ENCODE peak calls at places on chromosome 18, in six cellular contexts. One of them, this sample, is unnamed.

GRCh38 chr18:2715990-2716389 is 60.5 kb downstream of the SMCHD1 start:
- DNase-seq in endodermal cell: no peak
- DNase-seq in aorta: no peak
- DNase-seq in OCI-LY7: no peak
- DNase-seq in astrocyte: no peak
- DNase-seq in ovary: no peak
- DNase-seq in this sample: no peak

GRCh38 chr18:9404565-9405060 is 70.0 kb downstream of the TWSG1 start:
- DNase-seq in OCI-LY7: no peak
- DNase-seq in astrocyte: peak; percentile 70
- DNase-seq in ovary: no peak
- DNase-seq in aorta: no peak
- DNase-seq in endodermal cell: no peak
- DNase-seq in this sample: no peak

GRCh38 chr18:10739152-10739551 is 213.3 kb downstream of the NAPG start:
- DNase-seq in ovary: no peak
- DNase-seq in astrocyte: peak; percentile 48
- DNase-seq in endodermal cell: no peak
- DNase-seq in aorta: no peak
- DNase-seq in OCI-LY7: no peak
- DNase-seq in this sample: no peak

GRCh38 chr18:13134551-13135401 is 83.8 kb upstream of the LDLRAD4 start:
- DNase-seq in aorta: no peak
- DNase-seq in astrocyte: no peak
- DNase-seq in OCI-LY7: no peak
- DNase-seq in ovary: no peak
- DNase-seq in endodermal cell: no peak
- DNase-seq in this sample: no peak

GRCh38 chr18:48800877-48801727 is 149.7 kb downstream of the SMAD7 start:
- DNase-seq in ovary: peak; percentile 7
- DNase-seq in astrocyte: no peak
- DNase-seq in endodermal cell: peak; percentile 24
- DNase-seq in OCI-LY7: no peak
- DNase-seq in aorta: peak; percentile 45
- DNase-seq in this sample: peak; percentile 70

GRCh38 chr18:23982154-23983071 is 32.1 kb upstream of the TTC39C start:
- DNase-seq in OCI-LY7: no peak
- DNase-seq in ovary: peak; percentile 71
- DNase-seq in astrocyte: peak; percentile 73
- DNase-seq in aorta: peak; percentile 87
- DNase-seq in endodermal cell: no peak
- DNase-seq in this sample: peak; percentile 75

GRCh38 chr18:57581301-57581934 is 5.1 kb downstream of the FECH start:
- DNase-seq in ovary: no peak
- DNase-seq in astrocyte: no peak
- DNase-seq in OCI-LY7: peak; percentile 1
- DNase-seq in aorta: peak; percentile 67
- DNase-seq in endodermal cell: no peak
- DNase-seq in this sample: peak; percentile 41

GRCh38 chr18:59951591-59951990 is 51.8 kb downstream of the PMAIP1 start:
- DNase-seq in ovary: no peak
- DNase-seq in OCI-LY7: no peak
- DNase-seq in endodermal cell: no peak
- DNase-seq in astrocyte: peak; percentile 49
- DNase-seq in aorta: no peak
- DNase-seq in this sample: no peak

GRCh38 chr18:22230403-22231042 is 61.1 kb downstream of the GATA6 start:
- DNase-seq in astrocyte: peak; percentile 91
- DNase-seq in OCI-LY7: no peak
- DNase-seq in ovary: no peak
- DNase-seq in endodermal cell: no peak
- DNase-seq in aorta: no peak
- DNase-seq in this sample: no peak

GRCh38 chr18:8696749-8697211 is 8.6 kb upstream of the MTCL1 start:
- DNase-seq in endodermal cell: peak; percentile 92
- DNase-seq in OCI-LY7: peak; percentile 75
- DNase-seq in ovary: peak; percentile 48
- DNase-seq in aorta: peak; percentile 71
- DNase-seq in astrocyte: no peak
- DNase-seq in this sample: peak; percentile 85

GRCh38 chr18:10057401-10057800 is 143.6 kb downstream of the VAPA start:
- DNase-seq in ovary: no peak
- DNase-seq in OCI-LY7: no peak
- DNase-seq in astrocyte: no peak
- DNase-seq in endodermal cell: no peak
- DNase-seq in aorta: no peak
- DNase-seq in this sample: peak; percentile 65

GRCh38 chr18:79912994-79913831 is 38.2 kb downstream of the SLC66A2 start:
- DNase-seq in astrocyte: no peak
- DNase-seq in OCI-LY7: no peak
- DNase-seq in endodermal cell: peak; percentile 39
- DNase-seq in aorta: no peak
- DNase-seq in ovary: no peak
- DNase-seq in this sample: no peak

GRCh38 chr18:8835556-8835955 is 130.2 kb downstream of the MTCL1 start:
- DNase-seq in astrocyte: peak; percentile 57
- DNase-seq in endodermal cell: no peak
- DNase-seq in ovary: no peak
- DNase-seq in OCI-LY7: no peak
- DNase-seq in aorta: no peak
- DNase-seq in this sample: no peak

GRCh38 chr18:34880403-34880802 is 160.8 kb upstream of the MAPRE2 start:
- DNase-seq in endodermal cell: no peak
- DNase-seq in astrocyte: no peak
- DNase-seq in aorta: no peak
- DNase-seq in OCI-LY7: no peak
- DNase-seq in ovary: no peak
- DNase-seq in this sample: no peak

GRCh38 chr18:22168360-22168921 is 948 bp upstream of the GATA6 start:
- DNase-seq in endodermal cell: peak; percentile 77
- DNase-seq in ovary: no peak
- DNase-seq in aorta: no peak
- DNase-seq in OCI-LY7: no peak
- DNase-seq in astrocyte: no peak
- DNase-seq in this sample: peak; percentile 42

GRCh38 chr18:22465859-22466602 is 48.3 kb upstream of the CTAGE1 start:
- DNase-seq in ovary: peak; percentile 35
- DNase-seq in astrocyte: peak; percentile 98
- DNase-seq in endodermal cell: no peak
- DNase-seq in OCI-LY7: no peak
- DNase-seq in aorta: peak; percentile 65
- DNase-seq in this sample: peak; percentile 85

GRCh38 chr18:78790511-78790910 is 189.1 kb upstream of the SALL3 start:
- DNase-seq in astrocyte: no peak
- DNase-seq in ovary: no peak
- DNase-seq in OCI-LY7: no peak
- DNase-seq in endodermal cell: no peak
- DNase-seq in aorta: peak; percentile 12
- DNase-seq in this sample: no peak
- H3K9me3 ChIP-seq in astrocyte: peaks cover 14% of the 10 kb centered on the region
- H3K9me3 ChIP-seq in ovary: no peaks in the 10 kb centered on the region
- H3K9me3 ChIP-seq in OCI-LY7: no peaks in the 10 kb centered on the region
- H3K9me3 ChIP-seq in endodermal cell: no peaks in the 10 kb centered on the region
- H3K9me3 ChIP-seq in aorta: no peaks in the 10 kb centered on the region
- H3K9me3 ChIP-seq in this sample: no peaks in the 10 kb centered on the region

GRCh38 chr18:21141678-21142422 is 30.2 kb upstream of the ROCK1 start:
- DNase-seq in astrocyte: no peak
- DNase-seq in ovary: no peak
- DNase-seq in endodermal cell: no peak
- DNase-seq in OCI-LY7: no peak
- DNase-seq in aorta: no peak
- DNase-seq in this sample: no peak
- H3K27ac ChIP-seq in astrocyte: no peak overlapping the region
- H3K27ac ChIP-seq in ovary: no peak overlapping the region
- H3K27ac ChIP-seq in endodermal cell: no peak overlapping the region
- H3K27ac ChIP-seq in OCI-LY7: no peak overlapping the region
- H3K27ac ChIP-seq in aorta: no peak overlapping the region
- H3K27ac ChIP-seq in this sample: peak overlapping the region; percentile 68

GRCh38 chr18:46050268-46050667 is 21.8 kb downstream of the PSTPIP2 start:
- DNase-seq in astrocyte: no peak
- DNase-seq in ovary: no peak
- DNase-seq in aorta: no peak
- DNase-seq in OCI-LY7: no peak
- DNase-seq in endodermal cell: no peak
- DNase-seq in this sample: no peak

GRCh38 chr18:46051731-46052461 is 20.2 kb downstream of the PSTPIP2 start:
- DNase-seq in aorta: no peak
- DNase-seq in astrocyte: peak; percentile 82
- DNase-seq in endodermal cell: no peak
- DNase-seq in OCI-LY7: no peak
- DNase-seq in ovary: no peak
- DNase-seq in this sample: no peak

GRCh38 chr18:46055841-46056240 is 16.2 kb downstream of the PSTPIP2 start:
- DNase-seq in astrocyte: no peak
- DNase-seq in OCI-LY7: no peak
- DNase-seq in aorta: no peak
- DNase-seq in ovary: no peak
- DNase-seq in endodermal cell: no peak
- DNase-seq in this sample: no peak

GRCh38 chr18:46053368-46054095 is 18.5 kb downstream of the PSTPIP2 start:
- DNase-seq in OCI-LY7: no peak
- DNase-seq in aorta: no peak
- DNase-seq in astrocyte: no peak
- DNase-seq in ovary: no peak
- DNase-seq in endodermal cell: no peak
- DNase-seq in this sample: no peak

DNA sequence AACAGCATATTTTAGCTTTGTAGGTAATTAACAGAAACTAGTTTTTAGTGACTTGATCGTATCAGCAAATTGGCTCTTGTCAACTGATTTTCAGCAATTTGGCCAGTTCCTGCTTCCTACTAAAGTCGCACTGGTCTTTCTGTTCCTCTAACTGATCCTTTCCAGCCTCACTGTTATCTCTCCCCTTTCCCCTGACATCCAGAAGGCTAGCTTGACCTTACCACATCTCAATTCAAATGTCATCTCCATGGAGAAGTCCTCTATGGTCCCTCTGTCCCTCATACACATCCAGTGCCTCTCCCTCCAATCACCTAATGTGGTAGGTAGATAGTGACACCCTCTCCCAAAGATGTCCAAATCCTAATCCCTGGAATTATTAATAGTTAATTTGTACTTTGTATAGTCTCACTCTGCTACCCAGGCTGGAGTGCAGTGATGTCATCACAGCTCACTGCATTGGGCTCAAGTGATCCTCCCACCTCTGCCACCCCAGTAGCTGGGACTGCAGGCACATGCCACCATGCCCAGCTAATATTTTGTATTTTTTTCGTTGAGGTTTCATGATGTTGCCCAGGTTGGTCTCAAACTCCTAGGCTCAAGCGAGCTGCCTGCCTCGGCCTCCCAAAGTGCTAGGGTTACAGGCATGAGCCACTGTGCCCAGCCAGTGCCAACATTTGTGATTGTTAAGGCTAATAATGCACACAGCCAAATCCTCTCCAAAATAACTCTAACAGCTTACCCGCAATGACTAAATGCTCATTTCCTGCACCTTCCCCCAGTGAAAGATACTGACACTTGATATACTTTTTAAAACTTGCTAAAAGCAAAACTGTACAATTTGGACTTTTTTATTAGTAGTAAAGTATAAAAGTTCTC is 16.9 kb downstream of the PSTPIP2 start:
- DNase-seq in aorta: no peak
- DNase-seq in astrocyte: no peak
- DNase-seq in OCI-LY7: no peak
- DNase-seq in endodermal cell: no peak
- DNase-seq in ovary: no peak
- DNase-seq in this sample: no peak
- H3K4me3 ChIP-seq in aorta: no peak overlapping the region
- H3K4me3 ChIP-seq in astrocyte: no peak overlapping the region
- H3K4me3 ChIP-seq in OCI-LY7: no peak overlapping the region
- H3K4me3 ChIP-seq in endodermal cell: no peak overlapping the region
- H3K4me3 ChIP-seq in ovary: no peak overlapping the region
- H3K4me3 ChIP-seq in this sample: no peak overlapping the region

GRCh38 chr18:71012789-71013188 is 723.9 kb downstream of the SOCS6 start:
- DNase-seq in astrocyte: no peak
- DNase-seq in endodermal cell: no peak
- DNase-seq in ovary: no peak
- DNase-seq in aorta: no peak
- DNase-seq in OCI-LY7: no peak
- DNase-seq in this sample: no peak

GRCh38 chr18:71011389-71011788 is 722.5 kb downstream of the SOCS6 start:
- DNase-seq in astrocyte: no peak
- DNase-seq in aorta: no peak
- DNase-seq in endodermal cell: no peak
- DNase-seq in ovary: no peak
- DNase-seq in OCI-LY7: no peak
- DNase-seq in this sample: no peak

GRCh38 chr18:71008257-71008656 is 719.4 kb downstream of the SOCS6 start:
- DNase-seq in endodermal cell: no peak
- DNase-seq in ovary: no peak
- DNase-seq in OCI-LY7: no peak
- DNase-seq in astrocyte: no peak
- DNase-seq in aorta: no peak
- DNase-seq in this sample: no peak
- H3K9me3 ChIP-seq in endodermal cell: peaks cover 54% of the 10 kb centered on the region
- H3K9me3 ChIP-seq in ovary: no peaks in the 10 kb centered on the region
- H3K9me3 ChIP-seq in OCI-LY7: no peaks in the 10 kb centered on the region
- H3K9me3 ChIP-seq in astrocyte: no peaks in the 10 kb centered on the region
- H3K9me3 ChIP-seq in aorta: no peaks in the 10 kb centered on the region
- H3K9me3 ChIP-seq in this sample: no peaks in the 10 kb centered on the region

GRCh38 chr18:63684718-63685117 is 18.0 kb upstream of the SERPINB11 start:
- DNase-seq in ovary: no peak
- DNase-seq in OCI-LY7: no peak
- DNase-seq in endodermal cell: no peak
- DNase-seq in aorta: no peak
- DNase-seq in astrocyte: no peak
- DNase-seq in this sample: no peak
- H3K27ac ChIP-seq in ovary: no peak overlapping the region
- H3K27ac ChIP-seq in OCI-LY7: no peak overlapping the region
- H3K27ac ChIP-seq in endodermal cell: no peak overlapping the region
- H3K27ac ChIP-seq in aorta: no peak overlapping the region
- H3K27ac ChIP-seq in astrocyte: no peak overlapping the region
- H3K27ac ChIP-seq in this sample: no peak overlapping the region

DNA sequence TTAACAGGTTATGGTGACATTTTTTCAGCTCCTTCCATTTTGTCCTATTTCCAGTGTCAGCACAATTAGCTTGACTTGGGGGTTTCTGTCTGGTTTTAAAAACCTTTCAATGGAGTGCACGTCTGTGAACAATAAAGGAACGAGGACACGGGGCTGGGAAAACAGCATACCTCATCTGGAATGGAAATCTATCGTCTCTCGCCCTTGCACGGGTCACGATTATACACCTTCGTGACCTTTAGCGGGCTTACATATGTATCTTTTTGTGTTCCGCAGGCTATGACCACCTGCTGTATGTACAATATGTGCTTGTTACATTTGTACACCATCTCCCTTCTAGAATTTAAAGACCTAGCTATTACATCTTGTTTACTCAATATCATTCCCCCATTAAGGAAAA is 2.3 kb upstream of the ZNF532 start:
- DNase-seq in ovary: no peak
- DNase-seq in astrocyte: no peak
- DNase-seq in endodermal cell: peak; percentile 67
- DNase-seq in OCI-LY7: peak; percentile 5
- DNase-seq in aorta: no peak
- DNase-seq in this sample: no peak
- H3K4me3 ChIP-seq in ovary: peak overlapping the region; percentile 42
- H3K4me3 ChIP-seq in astrocyte: peak overlapping the region; percentile 52
- H3K4me3 ChIP-seq in endodermal cell: peak overlapping the region; percentile 88
- H3K4me3 ChIP-seq in OCI-LY7: peak overlapping the region; percentile 66
- H3K4me3 ChIP-seq in aorta: no peak overlapping the region
- H3K4me3 ChIP-seq in this sample: peak overlapping the region; percentile 63

GRCh38 chr18:11980148-11980554 is 1.2 kb upstream of the IMPA2 start:
- DNase-seq in ovary: no peak
- DNase-seq in aorta: no peak
- DNase-seq in OCI-LY7: no peak
- DNase-seq in endodermal cell: no peak
- DNase-seq in astrocyte: no peak
- DNase-seq in this sample: peak; percentile 32
- H3K9me3 ChIP-seq in ovary: no peaks in the 10 kb centered on the region
- H3K9me3 ChIP-seq in aorta: no peaks in the 10 kb centered on the region
- H3K9me3 ChIP-seq in OCI-LY7: no peaks in the 10 kb centered on the region
- H3K9me3 ChIP-seq in endodermal cell: no peaks in the 10 kb centered on the region
- H3K9me3 ChIP-seq in astrocyte: no peaks in the 10 kb centered on the region
- H3K9me3 ChIP-seq in this sample: no peaks in the 10 kb centered on the region

This sample was measured in tibial artery.